ENCODE peak calls at places on chromosomes 4 and X, in six cellular contexts. J is heart right ventricle, L is HL-60, E is activated B cell treated with CpG ODN at 0.5 μM for 24 hours, T is Panc1, K is colonic mucosa. P is an unnamed sample.

GRCh38 chrX:10173331-10173900 is 16.6 kb downstream of the CLCN4 start:
- DNase-seq in J (no peak), L (no peak), E (no peak), T (no peak), K (peak), P (peak)

GRCh38 chrX:44400588-44400987 is 57.1 kb upstream of the EFHC2 start:
- DNase-seq in J (no peak), L (no peak), E (no peak), T (peak), K (no peak), P (no peak)

GRCh38 chrX:63250253-63250868 is 100.8 kb downstream of the SPIN4 start:
- DNase-seq in J (no peak), L (peak), E (no peak), T (peak), K (peak), P (peak)

GRCh38 chr4:87241341-87241740 is 20.9 kb upstream of the KLHL8 start:
- DNase-seq in J (no peak), L (no peak), E (no peak), T (no peak), K (no peak), P (no peak)

GRCh38 chr4:37885496-37885895 is 5.4 kb upstream of the TBC1D1 start:
- DNase-seq in J (no peak), L (no peak), E (no peak), T (no peak), K (no peak), P (no peak)

GRCh38 chr4:52713456-52713937 is 37.7 kb downstream of the ERVMER34-1 start:
- DNase-seq in J (no peak), L (peak), E (no peak), T (no peak), K (no peak), P (no peak)

GRCh38 chr4:72902354-72902753 is 167.2 kb downstream of the COX18 start:
- DNase-seq in J (no peak), L (no peak), E (no peak), T (no peak), K (no peak), P (no peak)

GRCh38 chr4:8291701-8292387 is 22.3 kb downstream of the HTRA3 start:
- DNase-seq in J (no peak), L (no peak), E (no peak), T (no peak), K (no peak), P (no peak)

GRCh38 chr4:120977435-120977997 is 55.0 kb upstream of the PRDM5 start:
- DNase-seq in J (no peak), L (peak), E (no peak), T (peak), K (peak), P (peak)

GRCh38 chr4:58360354-58361133 is 1250.4 kb upstream of the IGFBP7 start:
- DNase-seq in J (no peak), L (no peak), E (no peak), T (no peak), K (no peak), P (no peak)

GRCh38 chrX:30150196-30150895 is 65.0 kb upstream of the MAGEB2 start:
- DNase-seq in J (no peak), L (no peak), E (no peak), T (no peak), K (no peak), P (no peak)

DNA sequence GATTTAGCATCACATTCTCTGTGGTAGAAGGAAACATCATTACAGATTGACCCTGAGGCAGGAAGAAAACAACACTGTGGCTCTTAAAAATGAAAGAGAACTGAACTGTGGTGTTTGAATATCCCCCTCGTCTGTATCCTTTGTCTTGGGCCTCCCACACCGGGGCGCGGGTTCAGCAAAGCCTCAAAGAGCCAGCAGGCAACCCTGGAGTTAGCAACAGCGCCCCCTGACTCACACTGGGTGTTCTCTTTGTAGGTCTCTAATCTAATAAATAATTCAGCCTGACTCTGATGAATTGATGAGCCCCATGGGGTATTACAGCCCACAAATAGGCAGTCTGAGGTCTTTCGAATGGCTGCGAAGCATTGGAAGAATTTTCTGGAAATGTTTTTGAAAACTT is 46.1 kb upstream of the CTSO start:
- DNase-seq in J (peak), L (no peak), E (no peak), T (no peak), K (no peak), P (no peak)
- TF ChIP-seq CTCF in J (no peak), L (no peak), E (no peak), T (no peak), K (no peak), P (no peak)

GRCh38 chr4:142350886-142351285 is 495.2 kb downstream of the INPP4B start:
- DNase-seq in J (no peak), L (no peak), E (no peak), T (no peak), K (peak), P (no peak)
- TF ChIP-seq CTCF in J (no peak), L (no peak), E (no peak), T (no peak), K (no peak), P (no peak)

GRCh38 chr4:179695175-179695574 is 2252.9 kb upstream of the AGA start:
- DNase-seq in J (no peak), L (no peak), E (no peak), T (no peak), K (no peak), P (no peak)
- TF ChIP-seq CTCF in J (no peak), L (no peak), E (no peak), T (no peak), K (no peak), P (no peak)

DNA sequence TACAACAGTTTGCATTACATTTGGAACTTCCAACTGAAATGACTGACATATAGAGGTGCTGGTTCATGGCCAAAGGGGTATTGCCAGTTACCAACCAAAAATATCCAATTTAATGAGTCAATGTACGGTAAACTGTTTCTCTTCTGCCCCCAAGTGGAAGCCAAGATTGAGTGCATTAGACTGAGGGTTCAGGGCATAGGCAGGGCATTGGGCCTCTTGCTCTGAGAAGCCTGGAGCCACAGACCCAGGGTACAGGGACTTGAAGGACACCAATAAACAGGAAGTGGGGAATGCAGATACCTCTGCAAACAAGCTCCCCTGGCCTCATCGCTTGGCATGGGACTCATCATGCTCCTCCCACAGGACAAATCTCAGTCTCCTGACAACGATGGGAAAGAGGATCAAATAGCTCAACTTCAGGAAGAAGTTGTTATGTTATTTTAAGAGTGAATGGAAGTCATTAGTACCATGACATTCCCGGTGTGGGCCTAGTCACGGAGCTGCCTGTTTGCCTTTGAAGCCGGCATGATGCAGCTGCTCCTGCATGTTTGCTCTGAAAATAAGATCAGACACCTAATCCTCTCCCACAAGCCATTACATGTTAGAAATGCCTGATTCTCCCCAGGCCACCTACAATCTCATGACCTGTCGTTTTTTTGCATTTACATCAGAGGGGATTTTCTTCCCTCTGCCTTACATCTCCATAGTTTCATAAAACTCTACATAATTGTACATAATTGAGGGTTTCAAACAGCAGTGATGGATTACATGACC is 224.2 kb downstream of the RCHY1 start:
- DNase-seq in J (no peak), L (no peak), E (no peak), T (no peak), K (peak), P (peak)
- TF ChIP-seq CTCF in J (no peak), L (no peak), E (peak), T (no peak), K (peak), P (no peak)